ENCODE peak calls at places on chromosomes 2 and 18, in ten cellular contexts. L, D, K, U, E, J, P, C, H and M are unnamed samples. For H3K9me2, the result is how much of the 10 kb centered on the place peaks cover.

GRCh38 chr2:191846787-191847620 is at the start of gene CAVIN2:
- DNase-seq in H (no peak), P (no peak), K (peak), J (no peak), E (no peak), D (peak), U (no peak), L (peak), C (peak), M (no peak)

GRCh38 chr18:45910405-45911023 is 56.6 kb downstream of the EPG5 start:
- DNase-seq in U (peak), E (peak), L (peak), P (peak), C (peak), K (peak), J (peak), D (peak), H (peak), M (peak)

GRCh38 chr2:109201465-109202420 is 72.7 kb downstream of the SH3RF3 start:
- DNase-seq in J (peak), U (no peak), H (peak), K (no peak), D (no peak), C (no peak), E (no peak), P (no peak), L (no peak), M (no peak)

GRCh38 chr18:62366992-62367391 is 41.9 kb downstream of the TNFRSF11A start:
- DNase-seq in D (no peak), C (no peak), J (no peak), P (no peak), U (peak), H (no peak), K (no peak), L (no peak), E (no peak), M (no peak)

GRCh38 chr2:203600286-203600685 is 65.2 kb upstream of the RAPH1 start:
- DNase-seq in D (no peak), H (no peak), U (peak), K (no peak), C (no peak), E (no peak), J (no peak), P (no peak), L (no peak), M (no peak)

GRCh38 chr18:33210575-33211189 is 229.8 kb downstream of the CCDC178 start:
- DNase-seq in H (peak), U (peak), P (no peak), D (peak), K (peak), C (peak), E (no peak), J (peak), L (peak), M (peak)

GRCh38 chr2:215430528-215431187 is 5.2 kb downstream of the FN1 start:
- DNase-seq in L (no peak), D (no peak), U (no peak), P (no peak), J (no peak), H (no peak), E (no peak), K (peak), C (no peak), M (no peak)

GRCh38 chr2:215904101-215904500 is 109.2 kb downstream of the MREG start:
- DNase-seq in L (no peak), J (no peak), H (no peak), K (peak), E (no peak), C (no peak), D (peak), U (no peak), P (peak), M (no peak)

GRCh38 chr2:143085125-143085784 is 44.0 kb upstream of the ARHGAP15 start:
- DNase-seq in D (no peak), E (no peak), L (no peak), C (no peak), H (no peak), P (no peak), U (no peak), K (no peak), J (no peak), M (no peak)
- H3K9me2 ChIP-seq in D (under half), E (under half), L (under half), C (under half), H (under half), P (under half), U (under half), K (under half), J (under half), M (under half)

GRCh38 chr2:210616074-210616473 is 59.7 kb downstream of the CPS1 start:
- DNase-seq in H (no peak), K (peak), L (no peak), P (no peak), C (no peak), E (no peak), J (no peak), D (no peak), U (no peak), M (no peak)

GRCh38 chr2:210611466-210611865 is 55.1 kb downstream of the CPS1 start:
- DNase-seq in L (no peak), P (no peak), U (no peak), H (no peak), E (no peak), D (no peak), J (peak), K (no peak), C (no peak), M (no peak)

GRCh38 chr2:210620456-210620855 is 64.1 kb downstream of the CPS1 start:
- DNase-seq in K (peak), P (no peak), E (no peak), D (no peak), C (no peak), J (no peak), H (no peak), U (peak), L (no peak), M (no peak)

GRCh38 chr2:210617732-210618330 is 61.4 kb downstream of the CPS1 start:
- DNase-seq in D (peak), H (peak), U (peak), P (no peak), L (peak), J (peak), C (peak), K (peak), E (peak), M (peak)

GRCh38 chr2:210617318-210617717 is 60.9 kb downstream of the CPS1 start:
- DNase-seq in C (no peak), L (no peak), U (no peak), P (no peak), D (no peak), J (no peak), H (no peak), E (no peak), K (no peak), M (no peak)
- H3K9me2 ChIP-seq in C (under half), L (under half), U (under half), P (under half), D (under half), J (under half), H (under half), E (under half), K (under half), M (under half)

GRCh38 chr2:79981316-79981715 is 323.2 kb downstream of the LRRTM1 start:
- DNase-seq in H (no peak), L (no peak), C (no peak), U (no peak), P (no peak), K (no peak), D (no peak), J (no peak), E (no peak), M (no peak)

GRCh38 chr2:79985571-79985970 is 319.0 kb downstream of the LRRTM1 start:
- DNase-seq in H (no peak), P (no peak), L (no peak), U (no peak), E (no peak), K (no peak), D (no peak), J (no peak), C (no peak), M (no peak)

GRCh38 chr2:79985145-79985544 is 319.4 kb downstream of the LRRTM1 start:
- DNase-seq in D (no peak), E (no peak), H (no peak), U (peak), J (no peak), C (no peak), P (no peak), K (no peak), L (no peak), M (no peak)

GRCh38 chr2:79982445-79982844 is 322.1 kb downstream of the LRRTM1 start:
- DNase-seq in L (peak), K (peak), H (no peak), E (no peak), U (peak), D (peak), C (peak), P (no peak), J (peak), M (peak)

DNA sequence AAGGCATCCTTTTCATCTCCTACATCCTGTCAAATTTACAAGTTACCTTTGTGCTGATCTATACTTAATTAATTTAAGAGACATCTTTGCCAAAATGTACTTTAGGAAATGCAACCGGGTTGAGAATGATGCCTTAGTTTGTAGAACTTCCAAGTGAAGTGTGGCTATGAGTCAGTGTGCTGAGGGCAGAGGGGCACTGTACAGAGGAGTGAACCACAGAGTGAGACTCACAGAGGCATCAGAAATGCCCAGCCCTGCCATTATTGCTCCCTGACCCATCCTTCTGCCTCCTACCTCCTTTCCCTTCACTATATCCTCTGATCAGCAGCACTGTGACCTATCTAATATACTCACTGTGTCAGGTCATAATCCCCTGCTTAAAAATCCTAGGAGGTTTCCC is 320.1 kb downstream of the LRRTM1 start:
- DNase-seq in P (no peak), K (peak), J (no peak), D (no peak), U (no peak), E (no peak), C (no peak), H (no peak), L (no peak), M (no peak)
- H3K9me2 ChIP-seq in P (under half), K (under half), J (under half), D (under half), U (under half), E (under half), C (under half), H (under half), L (under half), M (under half)

GRCh38 chr2:174013310-174013751 is 48.2 kb upstream of the SP3 start:
- DNase-seq in J (no peak), L (peak), D (no peak), U (peak), C (no peak), K (peak), E (no peak), H (no peak), P (no peak), M (no peak)
- H3K9me2 ChIP-seq in J (under half), L (under half), D (under half), U (under half), C (under half), K (under half), E (under half), H (under half), P (under half), M (under half)

GRCh38 chr2:118722976-118723375 is 124.5 kb downstream of the EN1 start:
- DNase-seq in J (no peak), D (peak), H (no peak), P (no peak), E (no peak), K (peak), U (no peak), L (no peak), C (no peak), M (no peak)
- H3K9me2 ChIP-seq in J (under half), D (under half), H (under half), P (under half), E (under half), K (under half), U (under half), L (under half), C (under half), M (under half)

DNA sequence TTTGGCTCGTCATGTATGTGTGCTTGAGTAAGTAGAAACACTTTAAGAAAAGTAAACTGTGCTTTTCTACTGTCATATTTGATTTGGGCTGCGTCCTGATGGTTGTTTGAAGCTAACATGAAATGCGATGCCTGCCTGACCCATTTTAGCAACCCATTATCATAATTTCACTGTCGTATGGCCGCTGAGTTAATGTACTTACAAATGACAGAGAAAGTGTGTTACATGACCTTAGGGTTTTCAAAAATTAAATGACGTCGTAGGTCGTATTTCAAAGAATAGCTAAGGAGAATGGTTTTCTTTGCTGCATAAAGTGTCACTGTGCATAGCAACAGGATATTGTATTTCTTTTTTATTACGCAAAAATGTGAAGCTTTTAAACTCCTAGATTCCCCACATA is 54.7 kb downstream of the TSHZ1 start:
- DNase-seq in L (no peak), H (no peak), C (no peak), P (no peak), J (no peak), E (no peak), K (no peak), D (no peak), U (no peak), M (no peak)
- H3K9me2 ChIP-seq in L (under half), H (under half), C (under half), P (under half), J (under half), E (under half), K (under half), D (under half), U (under half), M (under half)

GRCh38 chr2:86440631-86441391 is at the start of gene KDM3A:
- DNase-seq in K (peak), P (peak), J (peak), E (peak), U (peak), C (peak), L (peak), D (peak), H (peak), M (peak)

GRCh38 chr2:86439879-86440630 is 1.1 kb upstream of the KDM3A start:
- DNase-seq in C (peak), L (no peak), H (no peak), P (no peak), U (no peak), J (no peak), D (no peak), E (no peak), K (no peak), M (peak)

GRCh38 chr2:86442642-86443005 is 1.5 kb downstream of the KDM3A start:
- DNase-seq in H (peak), U (peak), E (peak), K (peak), C (peak), J (peak), D (peak), L (peak), P (peak), M (peak)

GRCh38 chr2:86441789-86442641 is 844 bp downstream of the KDM3A start:
- DNase-seq in D (peak), L (peak), P (no peak), J (peak), H (peak), E (no peak), U (peak), K (peak), C (peak), M (peak)

GRCh38 chr2:86441392-86441788 is 219 bp downstream of the KDM3A start:
- DNase-seq in U (peak), E (no peak), J (no peak), D (no peak), P (no peak), H (no peak), K (no peak), C (no peak), L (no peak), M (no peak)
- H3K9me2 ChIP-seq in U (under half), E (under half), J (under half), D (under half), P (under half), H (under half), K (under half), C (under half), L (under half), M (under half)